ENCODE peak calls at places on chromosome 22, in nine cellular contexts. W, C, Q, X, V, H, Z, B and R are unnamed samples.

GRCh38 chr22:44554411-44554810 is 56.4 kb upstream of the RTL6 start:
- DNase-seq in C (no peak), X (no peak), Z (no peak), H (no peak), B (no peak), Q (no peak), V (no peak), W (no peak), R (no peak)

GRCh38 chr22:40479887-40480538 is 109.6 kb downstream of the SGSM3 start:
- DNase-seq in Z (peak; percentile 40), Q (no peak), X (no peak), B (no peak), W (no peak), V (no peak), H (no peak), C (peak; percentile 26), R (peak; percentile 29)

GRCh38 chr22:36745301-36745995 is 30.5 kb downstream of the IFT27 start:
- DNase-seq in C (no peak), Z (no peak), Q (no peak), X (no peak), B (no peak), H (no peak), W (no peak), V (no peak), R (no peak)

GRCh38 chr22:40004836-40005235 is 10.1 kb downstream of the FAM83F start:
- DNase-seq in C (no peak), B (no peak), Z (no peak), Q (no peak), W (no peak), X (no peak), H (no peak), V (no peak), R (no peak)

GRCh38 chr22:19853058-19853878 is 1.4 kb downstream of the GNB1L start:
- DNase-seq in V (no peak), X (no peak), C (no peak), B (no peak), W (no peak), Z (no peak), Q (no peak), H (no peak), R (no peak)

GRCh38 chr22:23192558-23192957 is 12.2 kb downstream of the BCR start:
- DNase-seq in B (no peak), H (no peak), Z (no peak), C (no peak), Q (no peak), W (no peak), V (no peak), X (no peak), R (no peak)

GRCh38 chr22:25095869-25096268 is 103.8 kb upstream of the CRYBB3 start:
- DNase-seq in W (no peak), B (no peak), V (no peak), Q (no peak), H (no peak), C (no peak), Z (no peak), X (no peak), R (no peak)

GRCh38 chr22:37182101-37182948 is 5.7 kb downstream of the C1QTNF6 start:
- DNase-seq in H (no peak), B (no peak), C (no peak), X (no peak), W (no peak), Q (no peak), V (peak; percentile 20), Z (no peak), R (no peak)

GRCh38 chr22:31683181-31684105 is 21.4 kb upstream of the PISD start:
- DNase-seq in X (no peak), C (no peak), B (no peak), Z (no peak), H (no peak), W (no peak), V (no peak), Q (no peak), R (no peak)

GRCh38 chr22:17695986-17696385 is 57.4 kb downstream of the BCL2L13 start:
- DNase-seq in X (no peak), C (no peak), H (no peak), Q (no peak), W (no peak), V (no peak), B (no peak), Z (no peak), R (peak; percentile 23)